ENCODE peak calls at places on chromosomes 13 and 19, in eight cellular contexts. Y, K, A, M, S, V, G and R are unnamed samples.

GRCh38 chr13:38409771-38410170 is 60.1 kb downstream of the UFM1 start:
- DNase-seq in Y (no peak), G (no peak), M (no peak), A (no peak), K (no peak), S (no peak), V (no peak), R (peak)

GRCh38 chr19:35718345-35719041 is 690 bp downstream of the KMT2B start:
- DNase-seq in A (peak), S (no peak), K (peak), Y (peak), G (no peak), M (no peak), V (peak), R (peak)

GRCh38 chr19:4909172-4909896 is at the start of gene UHRF1:
- DNase-seq in Y (no peak), V (no peak), K (peak), A (peak), S (no peak), M (no peak), G (no peak), R (peak)

GRCh38 chr19:30116984-30117555 is 175.0 kb downstream of the URI1 start:
- DNase-seq in Y (no peak), G (no peak), V (no peak), M (no peak), A (no peak), S (no peak), K (no peak), R (no peak)

GRCh38 chr13:30375436-30375835 is 46.9 kb upstream of the UBE2L5 start:
- DNase-seq in Y (no peak), S (no peak), A (no peak), M (peak), V (no peak), G (no peak), K (no peak), R (no peak)

GRCh38 chr19:56138069-56138468 is 3.0 kb upstream of the ZNF444 start:
- DNase-seq in S (no peak), G (no peak), A (no peak), Y (no peak), K (no peak), M (no peak), V (no peak), R (no peak)

GRCh38 chr13:21999666-22000065 is 328.8 kb downstream of the FGF9 start:
- DNase-seq in A (no peak), K (no peak), V (no peak), Y (no peak), M (no peak), G (no peak), S (no peak), R (no peak)

GRCh38 chr13:20389696-20390525 is 135.7 kb downstream of the CRYL1 start:
- DNase-seq in A (no peak), M (no peak), S (no peak), Y (no peak), G (no peak), K (peak), V (no peak), R (no peak)

GRCh38 chr13:44352671-44353070 is 21.0 kb upstream of the SERP2 start:
- DNase-seq in V (no peak), G (no peak), M (no peak), Y (no peak), S (no peak), K (no peak), A (no peak), R (no peak)

GRCh38 chr13:45456196-45456972 is 8.4 kb upstream of the COG3 start:
- DNase-seq in M (no peak), A (no peak), G (peak), V (no peak), S (no peak), K (no peak), Y (no peak), R (no peak)

GRCh38 chr19:51735759-51736449 is 12.1 kb upstream of the HAS1 start:
- DNase-seq in A (peak), V (no peak), G (peak), K (no peak), M (peak), Y (peak), S (no peak), R (no peak)

GRCh38 chr13:109874444-109874920 is 88.1 kb upstream of the IRS2 start:
- DNase-seq in S (no peak), A (no peak), K (no peak), G (no peak), Y (no peak), V (no peak), M (no peak), R (no peak)

GRCh38 chr19:29841209-29841558 is 29.4 kb downstream of the CCNE1 start:
- DNase-seq in Y (no peak), V (no peak), S (no peak), A (no peak), M (no peak), G (no peak), K (no peak), R (no peak)

GRCh38 chr13:110557610-110558305 is 3.8 kb downstream of the RAB20 start:
- DNase-seq in G (no peak), Y (no peak), V (no peak), A (no peak), S (no peak), K (no peak), M (no peak), R (no peak)

GRCh38 chr13:100836696-100837095 is 162.1 kb upstream of the TMTC4 start:
- DNase-seq in K (no peak), Y (no peak), M (no peak), A (no peak), G (no peak), V (no peak), S (no peak), R (no peak)
- TF ChIP-seq CTCF in K (no peak), Y (no peak), M (no peak), A (no peak), G (no peak), V (no peak), S (no peak), R (no peak)

DNA sequence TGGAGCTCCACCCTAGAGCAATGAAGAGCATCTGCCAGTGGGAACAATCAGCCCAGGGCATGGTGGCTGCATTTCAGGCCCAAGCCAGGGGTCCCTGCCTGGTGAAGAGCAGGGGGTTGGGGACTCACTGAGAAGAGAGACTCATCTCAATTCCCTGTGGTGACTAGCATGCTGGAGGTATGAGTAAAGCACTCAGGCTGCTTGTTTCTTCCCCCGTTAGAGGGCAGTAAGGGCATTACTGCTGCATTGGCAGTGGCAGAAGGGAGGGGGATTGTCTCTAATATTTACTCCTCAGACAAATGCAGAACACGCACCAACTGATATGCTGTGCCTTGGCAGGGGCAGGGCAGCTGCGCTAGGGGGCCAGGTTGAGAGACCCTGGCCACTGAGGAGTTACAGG is 329.1 kb downstream of the SLITRK5 start:
- DNase-seq in K (peak), V (no peak), S (no peak), G (no peak), Y (no peak), A (no peak), M (no peak), R (no peak)
- TF ChIP-seq CTCF in K (no peak), V (no peak), S (no peak), G (no peak), Y (no peak), A (no peak), M (no peak), R (no peak)

GRCh38 chr13:28637714-28638355 is 21.1 kb upstream of the POMP start:
- DNase-seq in G (no peak), S (no peak), M (no peak), K (no peak), Y (no peak), V (no peak), A (no peak), R (no peak)
- TF ChIP-seq CTCF in G (no peak), S (no peak), M (no peak), K (no peak), Y (no peak), V (no peak), A (no peak), R (no peak)

DNA sequence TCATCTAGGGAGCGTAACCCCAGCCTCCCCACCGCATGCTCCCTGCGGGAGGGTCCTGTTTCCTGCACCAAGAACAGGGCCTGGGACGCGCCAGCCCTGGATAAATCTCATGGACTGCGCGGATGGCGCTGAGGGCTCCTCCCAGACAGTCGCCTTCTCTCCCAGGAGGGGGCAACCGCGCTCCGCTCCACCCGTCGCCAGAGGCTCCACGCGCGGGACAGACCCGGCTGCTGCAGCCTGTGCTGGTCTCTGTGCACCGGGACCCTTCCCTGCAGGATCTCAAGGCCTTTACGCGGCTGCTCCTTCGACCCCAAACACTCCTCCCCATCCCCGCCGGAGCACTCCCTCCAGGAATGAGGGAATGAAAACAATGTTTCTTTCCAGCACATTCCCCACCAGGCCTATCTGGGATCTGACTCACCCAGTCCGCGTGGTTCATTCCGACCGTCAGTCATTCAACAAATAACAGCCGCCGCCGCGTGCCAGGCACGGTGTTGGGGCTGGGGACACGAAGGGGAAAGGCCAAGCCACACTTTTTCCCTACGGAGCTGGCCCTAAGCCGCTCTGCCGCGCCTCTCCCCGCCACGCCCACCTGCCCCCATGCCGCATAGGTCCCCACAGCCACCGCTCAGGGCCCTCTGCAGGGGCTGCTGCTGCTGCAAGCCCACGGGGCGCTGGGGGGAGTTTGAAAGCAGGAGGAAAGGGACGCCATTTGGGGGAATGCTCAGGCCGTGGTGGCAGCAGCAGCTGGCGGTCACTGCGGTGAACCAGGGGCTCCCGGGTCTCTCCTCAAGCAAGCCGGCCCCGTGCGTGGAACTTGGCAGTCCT is 6.0 kb downstream of the PNMA8B start:
- DNase-seq in V (no peak), M (peak), G (peak), A (no peak), K (peak), S (no peak), Y (peak), R (no peak)
- TF ChIP-seq CTCF in V (no peak), M (peak), G (peak), A (no peak), K (peak), S (peak), Y (peak), R (no peak)